ENCODE peak calls at places on chromosomes 2 and 18, in four cellular contexts. B is mesothelial cell of epicardium, Z is GM12864, I is thyroid gland. S is an unnamed sample.

GRCh38 chr18:65523461-65523860 is 227.4 kb upstream of the CDH7 start:
- DNase-seq in I (no peak), Z (no peak), B (no peak), S (no peak)

GRCh38 chr2:10447300-10448207 is 573 bp downstream of the ODC1 start:
- DNase-seq in Z (peak), B (no peak), I (peak), S (peak)

GRCh38 chr2:186617186-186617585 is 27.3 kb downstream of the ITGAV start:
- DNase-seq in I (no peak), B (no peak), Z (no peak), S (no peak)

GRCh38 chr2:234256516-234256915 is 206.0 kb downstream of the SPP2 start:
- DNase-seq in B (no peak), Z (no peak), I (no peak), S (no peak)

GRCh38 chr2:198296665-198297308 is 492.4 kb downstream of the PLCL1 start:
- DNase-seq in I (peak), Z (no peak), B (peak), S (peak)

GRCh38 chr2:212078103-212078502 is 460.5 kb downstream of the ERBB4 start:
- DNase-seq in B (no peak), I (no peak), Z (no peak), S (peak)

GRCh38 chr2:160635488-160635887 is 141.9 kb upstream of the RBMS1 start:
- DNase-seq in Z (no peak), B (no peak), I (peak), S (no peak)

GRCh38 chr2:158773121-158773520 is 22.0 kb upstream of the DAPL1 start:
- DNase-seq in Z (no peak), B (no peak), I (peak), S (no peak)

GRCh38 chr2:231213931-231214642 is 15.7 kb downstream of the ARMC9 start:
- DNase-seq in Z (no peak), B (no peak), I (no peak), S (no peak)

GRCh38 chr2:74991977-74992376 is 33.5 kb downstream of the POLE4 start:
- DNase-seq in Z (no peak), I (no peak), B (no peak), S (no peak)

GRCh38 chr2:161100216-161100615 is 60.0 kb upstream of the TANK start:
- DNase-seq in B (no peak), I (no peak), Z (no peak), S (no peak)

GRCh38 chr2:191854385-191855372 is 7.8 kb upstream of the CAVIN2 start:
- DNase-seq in I (no peak), B (no peak), Z (no peak), S (no peak)

GRCh38 chr2:57542081-57542480 is 504.5 kb upstream of the VRK2 start:
- DNase-seq in I (no peak), Z (no peak), B (no peak), S (no peak)

GRCh38 chr2:57543211-57543610 is 503.4 kb upstream of the VRK2 start:
- DNase-seq in Z (no peak), I (no peak), B (no peak), S (no peak)

GRCh38 chr2:57549642-57550102 is 496.9 kb upstream of the VRK2 start:
- DNase-seq in B (no peak), Z (no peak), I (no peak), S (peak)

GRCh38 chr2:57544626-57545025 is 502.0 kb upstream of the VRK2 start:
- DNase-seq in I (no peak), Z (no peak), B (no peak), S (no peak)

DNA sequence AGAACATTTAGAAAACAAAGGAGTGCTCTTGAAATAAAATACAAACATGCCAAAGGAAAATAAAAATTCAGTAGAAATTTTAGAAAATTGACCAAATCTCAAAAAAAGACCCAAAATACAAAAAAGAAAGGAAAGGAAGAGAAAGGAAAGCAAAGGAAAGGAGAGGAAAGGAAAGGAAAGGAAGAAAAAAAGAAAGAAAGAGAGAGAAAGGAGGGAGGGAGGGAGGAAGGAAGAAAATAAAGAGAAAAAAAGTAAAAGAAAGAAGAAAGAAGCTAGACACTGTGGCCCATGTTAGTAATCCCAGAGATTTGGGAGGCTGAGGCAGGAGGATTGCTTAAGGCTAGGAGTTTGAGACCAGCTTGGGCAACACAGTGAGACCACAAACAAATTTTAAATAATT is 500.1 kb upstream of the VRK2 start:
- DNase-seq in I (no peak), B (no peak), Z (no peak), S (no peak)
- TF ChIP-seq CTCF in I (no peak), B (no peak), Z (no peak), S (no peak)

DNA sequence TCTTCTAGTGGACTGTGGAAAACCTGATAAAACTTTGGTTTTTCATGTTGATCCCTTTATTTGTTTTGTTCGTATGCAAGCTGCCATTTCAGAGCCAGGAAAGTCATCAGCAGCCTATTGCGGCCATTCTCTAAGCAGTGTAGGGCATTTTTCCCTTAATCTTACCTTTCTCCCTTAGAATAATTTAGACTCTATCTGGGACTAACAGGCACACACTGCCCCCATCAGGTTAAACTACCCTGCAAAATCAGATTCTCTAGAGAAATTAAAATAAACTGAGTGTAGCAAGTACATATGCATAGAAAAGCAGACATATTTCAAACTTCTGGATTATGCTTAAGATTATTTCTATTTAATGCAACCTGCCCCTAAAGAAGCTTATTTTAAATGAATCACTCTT is 347.4 kb downstream of the METTL4 start:
- DNase-seq in I (no peak), Z (no peak), B (no peak), S (no peak)
- TF ChIP-seq CTCF in I (no peak), Z (peak), B (peak), S (no peak)

GRCh38 chr2:175004980-175005832 is at the start of gene CHN1:
- DNase-seq in Z (no peak), I (peak), B (peak), S (peak)
- TF ChIP-seq CTCF in Z (no peak), I (no peak), B (no peak), S (no peak)

GRCh38 chr18:47870605-47871004 is 59.9 kb downstream of the SMAD2 start:
- DNase-seq in B (no peak), Z (no peak), I (no peak), S (no peak)
- TF ChIP-seq CTCF in B (no peak), Z (no peak), I (no peak), S (no peak)

GRCh38 chr18:47263197-47263827 is 11.9 kb upstream of the SKOR2 start:
- DNase-seq in B (no peak), I (no peak), Z (no peak), S (no peak)
- TF ChIP-seq CTCF in B (no peak), I (no peak), Z (no peak), S (no peak)

S was measured in GM20000.